ENCODE peak calls at places on chromosomes 6 and 20, in four cellular contexts. C, R, D and N are unnamed samples.
A peak's percentile ranks its signal among the peaks of the same experiment; 100 is the strongest.

GRCh38 chr20:63737940-63738686 is 1.5 kb upstream of the SLC2A4RG start:
- DNase-seq in C (peak; percentile 30), R (no peak), D (no peak), N (peak; percentile 82)

GRCh38 chr6:45504947-45505346 is 127.2 kb upstream of the SUPT3H start:
- DNase-seq in C (no peak), R (peak; percentile 50), D (peak; percentile 49), N (no peak)

GRCh38 chr6:31614674-31615578 is at the start of gene AIF1:
- DNase-seq in C (no peak), R (no peak), D (no peak), N (no peak)

GRCh38 chr6:166470029-166470862 is 87.5 kb upstream of the MPC1 start:
- DNase-seq in C (no peak), R (no peak), D (no peak), N (no peak)

GRCh38 chr6:44462797-44463770 is 75.6 kb downstream of the CDC5L start:
- DNase-seq in C (no peak), R (no peak), D (no peak), N (no peak)

GRCh38 chr6:48928937-48929336 is 534.1 kb downstream of the MMUT start:
- DNase-seq in C (no peak), R (no peak), D (no peak), N (no peak)

GRCh38 chr6:134722996-134723871 is 226.7 kb downstream of the ALDH8A1 start:
- DNase-seq in C (no peak), R (peak; percentile 28), D (no peak), N (no peak)

GRCh38 chr20:44457016-44457415 is 18.7 kb upstream of the TTPAL start:
- DNase-seq in C (no peak), R (no peak), D (no peak), N (peak; percentile 90)

GRCh38 chr6:17098538-17098937 is 3.3 kb upstream of the STMND1 start:
- DNase-seq in C (no peak), R (no peak), D (no peak), N (no peak)

GRCh38 chr6:36615018-36615761 is 21.0 kb downstream of the SRSF3 start:
- DNase-seq in C (peak; percentile 35), R (peak; percentile 85), D (peak; percentile 31), N (peak; percentile 65)

GRCh38 chr6:136657629-136658028 is 107.4 kb upstream of the MAP7 start:
- DNase-seq in C (no peak), R (no peak), D (no peak), N (no peak)

GRCh38 chr6:100880149-100880900 is 804 bp downstream of the ASCC3 start:
- DNase-seq in C (no peak), R (peak; percentile 8), D (no peak), N (no peak)

GRCh38 chr20:5835870-5836269 is 85.7 kb downstream of the SHLD1 start:
- DNase-seq in C (no peak), R (peak; percentile 68), D (no peak), N (no peak)

GRCh38 chr6:111870054-111870750 is 3.0 kb downstream of the FYN start:
- DNase-seq in C (no peak), R (no peak), D (no peak), N (no peak)

GRCh38 chr6:12422848-12423247 is 132.7 kb downstream of the EDN1 start:
- DNase-seq in C (no peak), R (no peak), D (no peak), N (no peak)

GRCh38 chr6:116528800-116529199 is 16.7 kb downstream of the TRAPPC3L start:
- DNase-seq in C (no peak), R (peak; percentile 67), D (no peak), N (no peak)

GRCh38 chr6:134624781-134625180 is 306.9 kb upstream of the SGK1 start:
- DNase-seq in C (no peak), R (no peak), D (no peak), N (no peak)

GRCh38 chr6:105452376-105452775 is 49.5 kb upstream of the PREP start:
- DNase-seq in C (no peak), R (no peak), D (no peak), N (no peak)

GRCh38 chr6:99294786-99295185 is 54.7 kb downstream of the FAXC start:
- DNase-seq in C (no peak), R (no peak), D (no peak), N (no peak)

GRCh38 chr6:26197736-26198625 is 110.8 kb downstream of the HFE start:
- DNase-seq in C (no peak), R (peak; percentile 63), D (no peak), N (peak; percentile 85)

GRCh38 chr6:9540126-9540525 is 874.7 kb downstream of the TFAP2A start:
- DNase-seq in C (no peak), R (peak; percentile 62), D (no peak), N (no peak)

GRCh38 chr20:19986419-19986818 is 30.7 kb upstream of the NAA20 start:
- DNase-seq in C (no peak), R (no peak), D (no peak), N (no peak)

GRCh38 chr6:45624228-45624627 is 246.5 kb upstream of the SUPT3H start:
- DNase-seq in C (no peak), R (no peak), D (no peak), N (no peak)

GRCh38 chr20:34583524-34583923 is 25.0 kb downstream of the MAP1LC3A start:
- DNase-seq in C (peak; percentile 42), R (no peak), D (no peak), N (no peak)

GRCh38 chr20:62607366-62608217 is 34.7 kb upstream of the SLCO4A1 start:
- DNase-seq in C (no peak), R (no peak), D (no peak), N (no peak)

GRCh38 chr20:62609170-62609786 is 33.0 kb upstream of the SLCO4A1 start:
- DNase-seq in C (no peak), R (no peak), D (no peak), N (no peak)

GRCh38 chr20:62609811-62610757 is 32.2 kb upstream of the SLCO4A1 start:
- DNase-seq in C (no peak), R (no peak), D (no peak), N (no peak)

GRCh38 chr20:62606551-62607201 is 35.6 kb upstream of the SLCO4A1 start:
- DNase-seq in C (peak; percentile 73), R (no peak), D (no peak), N (peak; percentile 82)

DNA sequence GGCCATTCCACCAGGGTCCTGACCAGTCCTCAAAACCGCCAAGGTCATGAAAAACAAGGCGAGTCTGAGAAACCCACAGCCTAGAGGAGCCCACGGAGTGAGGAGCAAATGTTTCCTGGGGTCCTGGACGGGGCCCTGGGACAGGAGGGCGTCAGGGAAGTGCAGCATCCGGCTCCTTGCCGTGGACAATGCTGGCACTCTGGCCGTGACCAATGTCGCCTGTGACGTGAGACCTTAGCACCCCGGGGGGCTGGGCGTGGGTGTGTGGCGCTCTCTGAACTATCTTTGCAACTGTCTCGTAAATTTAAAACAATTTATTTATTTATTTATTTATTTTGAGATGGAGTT is 34.1 kb upstream of the SLCO4A1 start:
- DNase-seq in C (no peak), R (no peak), D (no peak), N (no peak)
- H3K4me1 ChIP-seq in C (peaks cover 28% of the 10 kb centered on the region), R (peaks cover 8% of the 10 kb centered on the region), D (no peaks in the 10 kb centered on the region), N (peaks cover 35% of the 10 kb centered on the region)

DNA sequence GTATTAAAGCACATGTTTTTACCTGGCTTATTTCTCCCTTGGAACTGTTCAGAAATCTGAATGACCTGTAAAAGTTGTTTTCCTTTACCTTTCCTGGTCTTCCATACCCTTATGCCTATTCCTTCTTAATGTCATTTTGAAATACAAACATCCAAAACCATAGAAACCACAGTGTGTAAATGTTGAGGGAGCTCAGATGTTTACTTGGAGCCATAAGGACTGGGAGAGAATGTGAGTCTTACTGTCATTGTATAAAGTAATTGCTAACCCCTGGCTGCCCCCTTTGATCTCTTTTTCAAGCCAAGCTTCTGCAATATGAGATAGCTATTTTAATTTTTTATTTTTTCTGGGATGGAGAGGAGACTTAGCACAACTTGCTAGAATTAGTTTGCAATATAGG is 124.3 kb upstream of the AKIRIN2 start:
- DNase-seq in C (no peak), R (no peak), D (no peak), N (no peak)
- H3K4me1 ChIP-seq in C (no peaks in the 10 kb centered on the region), R (no peaks in the 10 kb centered on the region), D (no peaks in the 10 kb centered on the region), N (no peaks in the 10 kb centered on the region)

DNA sequence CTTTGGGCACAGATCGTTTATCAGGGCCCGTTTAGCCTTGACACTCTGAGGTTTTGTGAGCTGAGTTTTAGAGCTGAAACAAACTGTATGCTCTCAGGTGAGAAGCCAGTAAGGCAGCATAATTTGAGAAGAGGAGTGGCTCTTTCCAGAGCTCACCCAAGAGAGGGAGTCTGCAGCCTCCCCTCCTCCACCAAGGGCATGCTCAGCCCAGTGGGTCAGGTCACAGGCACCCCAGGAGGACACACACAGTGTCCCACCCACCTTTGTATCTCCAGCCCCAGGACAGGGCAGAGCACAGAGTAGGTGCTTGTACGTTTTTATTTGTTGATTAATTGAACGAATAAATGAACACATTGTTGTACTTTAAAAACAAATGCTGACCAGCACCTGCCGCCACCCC is 3.4 kb downstream of the TSPO2 start:
- DNase-seq in C (no peak), R (no peak), D (no peak), N (no peak)
- H3K4me1 ChIP-seq in C (peaks cover 26% of the 10 kb centered on the region), R (peaks cover 2% of the 10 kb centered on the region), D (no peaks in the 10 kb centered on the region), N (no peaks in the 10 kb centered on the region)

GRCh38 chr20:49627329-49627761 is 59.4 kb upstream of the PTGIS start:
- DNase-seq in C (no peak), R (no peak), D (no peak), N (no peak)
- H3K4me1 ChIP-seq in C (peaks cover 16% of the 10 kb centered on the region), R (no peaks in the 10 kb centered on the region), D (no peaks in the 10 kb centered on the region), N (peaks cover 6% of the 10 kb centered on the region)

DNA sequence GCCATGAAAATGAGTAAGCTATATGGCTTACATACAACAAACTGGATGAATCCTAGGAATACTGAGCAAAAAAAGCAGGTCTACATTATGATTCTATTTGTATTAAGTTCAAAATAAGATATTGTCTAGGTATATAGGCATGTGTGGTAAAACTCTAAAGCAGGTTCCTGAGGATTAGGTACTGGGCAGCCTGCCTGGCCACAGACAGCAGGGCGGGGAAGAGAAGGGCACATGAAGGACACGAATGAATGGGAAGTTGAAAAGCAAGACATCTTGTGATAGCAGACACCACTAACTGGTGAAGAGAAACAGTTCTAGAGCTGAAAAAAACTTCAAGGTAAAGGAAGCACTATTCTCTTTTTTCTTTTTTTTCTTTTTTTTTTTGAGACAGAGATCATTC is 72.6 kb upstream of the SLC4A11 start:
- DNase-seq in C (no peak), R (no peak), D (no peak), N (no peak)
- H3K4me1 ChIP-seq in C (peaks cover 45% of the 10 kb centered on the region), R (peaks cover 13% of the 10 kb centered on the region), D (no peaks in the 10 kb centered on the region), N (no peaks in the 10 kb centered on the region)

GRCh38 chr6:15265787-15266186 is 19.9 kb downstream of the JARID2 start:
- DNase-seq in C (no peak), R (peak; percentile 29), D (no peak), N (no peak)

GRCh38 chr6:15264902-15265761 is 19.3 kb downstream of the JARID2 start:
- DNase-seq in C (peak; percentile 46), R (no peak), D (peak; percentile 52), N (no peak)

GRCh38 chr6:15267221-15267620 is 21.4 kb downstream of the JARID2 start:
- DNase-seq in C (no peak), R (no peak), D (no peak), N (no peak)

GRCh38 chr6:15268130-15268908 is 22.4 kb downstream of the JARID2 start:
- DNase-seq in C (no peak), R (no peak), D (no peak), N (no peak)

GRCh38 chr6:15266423-15266996 is 20.6 kb downstream of the JARID2 start:
- DNase-seq in C (peak; percentile 45), R (peak; percentile 53), D (no peak), N (peak; percentile 42)
- H3K4me1 ChIP-seq in C (peaks cover 69% of the 10 kb centered on the region), R (peaks cover 29% of the 10 kb centered on the region), D (peaks cover 63% of the 10 kb centered on the region), N (peaks cover 12% of the 10 kb centered on the region)